ENCODE peak calls at places on chromosomes 16 and 17, in four cellular contexts. U is fibroblast of lung; B is MM.1S; P is CD4-positive, alpha-beta memory T cell. M is an unnamed sample.

GRCh38 chr17:38898812-38899348 is 26.5 kb upstream of the LASP1NB start:
- DNase-seq in U (no peak), B (peak; percentile 95), P (peak; percentile 71), M (peak; percentile 93)

GRCh38 chr16:678858-679807 is 1.1 kb upstream of the STUB1 start:
- DNase-seq in U (peak; percentile 45), B (no peak), P (peak; percentile 51), M (peak; percentile 57)

GRCh38 chr17:18262641-18263040 is 2.2 kb downstream of the MIEF2 start:
- DNase-seq in U (no peak), B (no peak), P (no peak), M (no peak)

GRCh38 chr16:21283521-21284289 is 5.6 kb upstream of the CRYM start:
- DNase-seq in U (peak; percentile 48), B (no peak), P (no peak), M (no peak)

GRCh38 chr17:35291802-35292201 is 48.9 kb downstream of the SLFN5 start:
- DNase-seq in U (peak; percentile 6), B (no peak), P (no peak), M (no peak)

GRCh38 chr17:50627782-50628601 is 6.7 kb upstream of the ABCC3 start:
- DNase-seq in U (no peak), B (peak; percentile 48), P (no peak), M (peak; percentile 48)

GRCh38 chr17:29018788-29019474 is 13.1 kb upstream of the SEZ6 start:
- DNase-seq in U (no peak), B (no peak), P (no peak), M (no peak)

GRCh38 chr16:67014641-67015315 is 14.2 kb upstream of the CBFB start:
- DNase-seq in U (no peak), B (no peak), P (no peak), M (no peak)

GRCh38 chr17:5254903-5255521 is 20.4 kb upstream of the SCIMP start:
- DNase-seq in U (no peak), B (no peak), P (no peak), M (no peak)

GRCh38 chr17:64107517-64108235 is 22.3 kb downstream of the ERN1 start:
- DNase-seq in U (no peak), B (no peak), P (no peak), M (no peak)

GRCh38 chr17:49715717-49716279 is 8.0 kb upstream of the SLC35B1 start:
- DNase-seq in U (no peak), B (no peak), P (peak; percentile 80), M (no peak)

GRCh38 chr17:77422104-77422782 is 281.5 kb downstream of the SEC14L1 start:
- DNase-seq in U (no peak), B (no peak), P (no peak), M (no peak)

GRCh38 chr17:28145348-28145747 is 102.9 kb downstream of the NLK start:
- DNase-seq in U (peak; percentile 61), B (no peak), P (no peak), M (no peak)

GRCh38 chr17:38637951-38638350 is 32.2 kb upstream of the SRCIN1 start:
- DNase-seq in U (no peak), B (no peak), P (no peak), M (no peak)

GRCh38 chr16:15587152-15587825 is 55.7 kb downstream of the MARF1 start:
- DNase-seq in U (no peak), B (no peak), P (no peak), M (no peak)

GRCh38 chr17:69757794-69758430 is 317.1 kb upstream of the KCNJ16 start:
- DNase-seq in U (peak; percentile 89), B (no peak), P (no peak), M (no peak)

GRCh38 chr17:52378860-52379259 is 220.3 kb upstream of the CA10 start:
- DNase-seq in U (no peak), B (no peak), P (no peak), M (no peak)

GRCh38 chr17:77107506-77108433 is 33.0 kb upstream of the SEC14L1 start:
- DNase-seq in U (peak; percentile 38), B (peak; percentile 88), P (peak; percentile 56), M (peak; percentile 63)

GRCh38 chr17:52120465-52120864 is 38.0 kb downstream of the CA10 start:
- DNase-seq in U (no peak), B (no peak), P (no peak), M (no peak)

GRCh38 chr16:22035094-22035675 is 27.3 kb downstream of the MOSMO start:
- DNase-seq in U (no peak), B (no peak), P (no peak), M (no peak)

GRCh38 chr17:10620823-10621222 is 36.3 kb downstream of the MYH3 start:
- DNase-seq in U (no peak), B (no peak), P (no peak), M (no peak)

DNA sequence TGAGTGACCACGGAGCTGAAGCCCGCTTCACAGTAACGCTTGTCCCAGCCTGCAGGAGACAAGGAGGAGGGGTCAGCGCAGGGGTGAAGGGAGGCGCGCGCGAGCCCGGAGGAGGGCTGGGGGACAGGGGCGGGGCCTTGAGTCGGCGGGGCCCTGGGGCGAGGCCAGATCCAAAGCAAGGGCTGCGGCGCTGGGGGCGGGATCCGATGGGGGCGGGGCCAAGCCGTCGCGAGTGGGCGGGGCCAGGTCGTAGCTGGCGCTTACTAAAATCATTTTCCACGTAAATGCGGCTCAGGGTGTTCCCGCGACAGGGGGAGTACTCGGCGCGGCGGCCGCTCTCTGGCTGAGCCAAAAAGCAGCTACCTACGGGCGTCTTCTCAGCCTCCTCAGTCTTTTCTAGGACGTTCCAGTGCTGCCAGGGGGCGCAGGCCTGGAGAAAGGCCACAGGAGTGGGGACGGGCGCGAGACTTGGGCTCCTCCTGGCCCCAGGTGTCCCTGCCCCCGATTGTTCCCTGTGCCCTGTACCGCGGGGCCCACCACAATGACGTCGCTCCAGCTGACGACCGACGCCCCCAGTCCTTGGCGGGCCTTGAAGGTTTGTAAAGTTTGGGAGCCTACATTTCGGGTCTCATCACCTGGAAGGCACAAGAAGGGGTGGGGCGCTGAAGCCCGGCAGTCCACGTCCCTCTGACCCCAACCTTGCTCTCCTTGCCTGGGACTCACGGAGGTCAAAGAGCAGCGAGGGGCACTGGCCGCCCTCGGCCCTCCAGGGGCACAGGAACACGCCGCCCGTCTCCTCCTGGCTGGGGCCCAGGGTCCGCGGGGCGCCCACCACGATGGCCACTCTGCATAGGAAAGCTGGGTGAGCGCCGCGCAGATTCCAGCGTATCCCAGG is 3.9 kb downstream of the ITGA2B start:
- DNase-seq in U (peak; percentile 61), B (peak; percentile 76), P (peak; percentile 72), M (peak; percentile 88)
- H3K27ac ChIP-seq in U (no peak overlapping the region), B (no peak overlapping the region), P (no peak overlapping the region), M (no peak overlapping the region)

GRCh38 chr16:89230210-89230609 is 12.7 kb downstream of the ZNF778 start:
- DNase-seq in U (no peak), B (no peak), P (no peak), M (no peak)
- H3K9me3 ChIP-seq in U (peaks cover 12% of the 10 kb centered on the region), B (no peaks in the 10 kb centered on the region), P (peaks cover 21% of the 10 kb centered on the region), M (peaks cover 26% of the 10 kb centered on the region)

GRCh38 chr16:68282064-68282452 is 17.7 kb downstream of the SLC7A6 start:
- DNase-seq in U (no peak), B (no peak), P (no peak), M (no peak)

GRCh38 chr16:68281368-68282063 is 17.2 kb downstream of the SLC7A6 start:
- DNase-seq in U (no peak), B (no peak), P (peak; percentile 45), M (peak; percentile 49)

GRCh38 chr16:68284847-68285246 is 20.5 kb downstream of the SLC7A6 start:
- DNase-seq in U (no peak), B (peak; percentile 77), P (no peak), M (peak; percentile 43)

GRCh38 chr16:68283840-68284595 is 19.7 kb downstream of the SLC7A6 start:
- DNase-seq in U (no peak), B (peak; percentile 73), P (no peak), M (no peak)

GRCh38 chr16:68283346-68283745 is 19.0 kb downstream of the SLC7A6 start:
- DNase-seq in U (no peak), B (no peak), P (no peak), M (no peak)
- H3K4me3 ChIP-seq in U (no peak overlapping the region), B (peak overlapping the region; percentile 30), P (no peak overlapping the region), M (peak overlapping the region; percentile 82)

DNA sequence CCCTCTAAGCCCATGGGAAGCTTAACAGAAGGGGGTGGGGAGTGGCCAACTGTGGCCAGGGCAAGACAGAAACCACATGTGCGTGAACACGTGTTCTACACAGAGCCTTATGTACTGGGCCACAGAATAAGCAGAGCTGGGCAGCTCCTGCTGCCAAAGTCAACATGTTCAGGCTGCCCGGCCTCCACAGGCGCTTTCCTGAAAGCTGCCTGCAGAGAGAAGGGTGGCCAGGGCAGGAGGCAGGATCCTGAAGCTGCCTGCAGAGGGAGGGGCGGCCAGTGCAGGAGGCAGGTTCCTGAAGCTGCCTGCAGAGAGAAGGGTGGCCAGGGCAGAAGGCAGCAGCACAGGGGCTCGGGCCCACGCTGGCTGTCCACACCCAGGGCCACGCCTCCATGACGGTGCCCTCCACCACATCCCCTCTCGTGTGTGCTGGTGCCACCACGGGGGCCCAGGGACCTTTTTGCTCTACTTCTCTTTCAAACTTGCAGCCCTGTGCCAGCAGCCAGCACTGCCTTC is 79.5 kb downstream of the ANKRD11 start:
- DNase-seq in U (peak; percentile 89), B (no peak), P (peak; percentile 28), M (peak; percentile 37)
- H3K27ac ChIP-seq in U (peak overlapping the region; percentile 8), B (no peak overlapping the region), P (peak overlapping the region; percentile 45), M (peak overlapping the region; percentile 91)

GRCh38 chr16:35252356-35252936 is 1793.0 kb downstream of the TP53TG3F start:
- DNase-seq in U (peak; percentile 4), B (no peak), P (no peak), M (no peak)

GRCh38 chr16:35255816-35256215 is 1796.4 kb downstream of the TP53TG3F start:
- DNase-seq in U (no peak), B (no peak), P (no peak), M (no peak)

GRCh38 chr16:35258381-35258780 is 1799.0 kb downstream of the TP53TG3F start:
- DNase-seq in U (no peak), B (no peak), P (no peak), M (no peak)

DNA sequence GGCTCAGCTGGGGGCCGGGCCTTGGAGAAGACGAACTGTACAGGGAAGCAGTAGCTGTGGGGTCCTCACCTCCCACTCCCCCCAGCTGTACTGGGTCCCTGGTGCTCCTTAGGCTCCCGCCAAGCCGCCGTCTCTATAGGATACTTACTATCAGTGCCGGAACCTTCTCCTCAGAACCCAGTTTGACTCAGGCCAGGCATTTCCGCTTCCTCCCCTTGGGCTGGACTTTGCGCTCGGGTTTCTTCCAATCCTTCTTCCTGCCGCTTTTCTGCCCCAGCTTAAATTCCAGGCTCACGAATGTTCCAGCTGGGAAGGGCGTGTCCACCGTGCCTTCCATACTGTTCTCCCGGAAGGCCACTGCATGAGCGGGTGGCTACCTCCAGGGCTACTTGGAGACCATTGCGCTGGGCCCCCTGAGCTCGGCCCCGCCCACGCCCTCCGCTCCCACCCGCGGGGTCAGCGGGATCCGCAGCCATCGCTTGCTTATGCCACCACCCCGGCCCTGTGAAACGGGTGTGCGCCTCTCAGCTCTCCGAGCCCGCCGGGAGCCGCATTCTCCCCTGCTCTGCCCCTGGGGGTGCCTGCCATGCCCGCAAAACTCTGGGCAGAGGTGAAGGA is 1795.9 kb downstream of the TP53TG3F start:
- DNase-seq in U (no peak), B (no peak), P (no peak), M (no peak)
- H3K9me3 ChIP-seq in U (no peaks in the 10 kb centered on the region), B (no peaks in the 10 kb centered on the region), P (peaks cover 8% of the 10 kb centered on the region), M (peaks cover 4% of the 10 kb centered on the region)

GRCh38 chr16:71201054-71201453 is 29.5 kb downstream of the HYDIN start:
- DNase-seq in U (no peak), B (no peak), P (no peak), M (no peak)

GRCh38 chr16:71201556-71201955 is 29.0 kb downstream of the HYDIN start:
- DNase-seq in U (no peak), B (no peak), P (no peak), M (no peak)

GRCh38 chr16:71203631-71204030 is 26.9 kb downstream of the HYDIN start:
- DNase-seq in U (no peak), B (no peak), P (no peak), M (no peak)

GRCh38 chr16:71198408-71198807 is 32.1 kb downstream of the HYDIN start:
- DNase-seq in U (no peak), B (no peak), P (no peak), M (no peak)
- H3K4me3 ChIP-seq in U (no peak overlapping the region), B (no peak overlapping the region), P (no peak overlapping the region), M (no peak overlapping the region)

M was measured in CD4-positive, CD25-positive, alpha-beta regulatory T cell.